ENCODE peak calls at places on chromosomes 7 and 10, in seven cellular contexts. K is activated CD4-positive, alpha-beta T cell treated with anti-CD3 and anti-CD28 coated beads, Interleukin-2, amount 10 ng/mL, durations not matched to agents 7 days and 5 days; S is GM12865; B is ELF-1; M is renal cortical epithelial cell; G is GF-D8; Q is type B pancreatic cell. E is an unnamed sample.

GRCh38 chr7:35246819-35247218 is 7.1 kb downstream of the TBX20 start:
- DNase-seq in K (no peak), M (no peak), S (no peak), Q (no peak), G (no peak), B (no peak), E (no peak)

GRCh38 chr10:34637419-34637911 is 177.6 kb downstream of the PARD3 start:
- DNase-seq in K (peak), M (no peak), Q (peak), B (peak), S (peak), G (no peak), E (peak)

GRCh38 chr10:80500572-80501380 is 36.9 kb upstream of the SH2D4B start:
- DNase-seq in K (no peak), G (no peak), Q (no peak), M (no peak), B (peak), S (peak), E (peak)

GRCh38 chr7:2120251-2120660 is 112.5 kb downstream of the MAD1L1 start:
- DNase-seq in S (no peak), Q (no peak), G (no peak), K (peak), B (no peak), M (no peak), E (peak)

GRCh38 chr10:97174276-97174775 is 11.4 kb downstream of the SLIT1 start:
- DNase-seq in S (no peak), M (no peak), G (no peak), Q (no peak), B (no peak), K (no peak), E (no peak)

GRCh38 chr7:55552320-55553086 is 19.8 kb downstream of the VOPP1 start:
- DNase-seq in M (peak), Q (no peak), S (no peak), K (no peak), G (peak), B (no peak), E (peak)

GRCh38 chr7:82932516-82932915 is 230.2 kb downstream of the PCLO start:
- DNase-seq in B (no peak), K (no peak), S (no peak), M (no peak), G (no peak), Q (no peak), E (no peak)

GRCh38 chr10:105075031-105075430 is 433.9 kb downstream of the SORCS3 start:
- DNase-seq in Q (no peak), B (no peak), K (no peak), M (peak), S (no peak), G (no peak), E (no peak)

GRCh38 chr7:149125864-149126661 is at the start of gene ZNF425:
- DNase-seq in Q (peak), G (peak), M (peak), B (peak), S (peak), K (peak), E (peak)

GRCh38 chr7:5455581-5456222 is 32.1 kb upstream of the TNRC18 start:
- DNase-seq in G (no peak), B (no peak), M (no peak), Q (no peak), K (no peak), S (no peak), E (no peak)

GRCh38 chr10:119479048-119479394 is 63.5 kb downstream of the RGS10 start:
- DNase-seq in M (no peak), K (no peak), Q (no peak), S (no peak), B (peak), G (no peak), E (no peak)

GRCh38 chr10:106609867-106610266 is 554.6 kb downstream of the SORCS1 start:
- DNase-seq in S (peak), K (no peak), M (no peak), B (peak), Q (no peak), G (no peak), E (no peak)

GRCh38 chr10:116444527-116445142 is 17.0 kb downstream of the PNLIPRP3 start:
- DNase-seq in G (no peak), K (peak), M (peak), Q (no peak), S (peak), B (peak), E (no peak)

GRCh38 chr7:74029094-74029785 is 1.3 kb downstream of the ELN start:
- DNase-seq in S (no peak), G (no peak), B (no peak), M (no peak), K (no peak), Q (no peak), E (no peak)

GRCh38 chr10:72948762-72949161 is 5.8 kb downstream of the PLA2G12B start:
- DNase-seq in K (no peak), G (no peak), M (no peak), S (no peak), Q (no peak), B (peak), E (no peak)

GRCh38 chr7:98998821-98999725 is 120.7 kb downstream of the TRRAP start:
- DNase-seq in G (no peak), M (no peak), B (no peak), S (no peak), Q (peak), K (no peak), E (no peak)

GRCh38 chr10:103542764-103543616 is 49.5 kb downstream of the NEURL1 start:
- DNase-seq in S (peak), K (peak), Q (no peak), M (peak), G (no peak), B (peak), E (peak)

GRCh38 chr7:81484266-81484665 is 285.6 kb downstream of the HGF start:
- DNase-seq in K (no peak), S (peak), B (peak), Q (no peak), M (peak), G (no peak), E (peak)

GRCh38 chr7:153130052-153130451 is 370.5 kb downstream of the ACTR3B start:
- DNase-seq in K (no peak), B (no peak), G (no peak), M (no peak), S (no peak), Q (no peak), E (no peak)

GRCh38 chr10:36578306-36578705 is 547.1 kb upstream of the ANKRD30A start:
- DNase-seq in Q (no peak), G (no peak), S (no peak), K (no peak), M (peak), B (no peak), E (no peak)

GRCh38 chr10:22317121-22317370 is 858 bp downstream of the COMMD3 start:
- DNase-seq in B (no peak), M (no peak), K (no peak), Q (no peak), S (no peak), G (no peak), E (no peak)

GRCh38 chr7:149296368-149296767 is 34.4 kb downstream of the ZNF783 start:
- DNase-seq in B (no peak), G (no peak), Q (no peak), S (no peak), K (no peak), M (no peak), E (no peak)

GRCh38 chr10:87864497-87865059 is 1.2 kb downstream of the PTEN start:
- DNase-seq in B (no peak), M (no peak), Q (no peak), S (peak), K (peak), G (no peak), E (no peak)

GRCh38 chr10:45427305-45427955 is 53.4 kb downstream of the ALOX5 start:
- DNase-seq in Q (no peak), S (no peak), K (no peak), B (no peak), M (no peak), G (no peak), E (no peak)